ENCODE peak calls at places on chromosomes 4 and X, in five cellular contexts. D, K, T, B and F are unnamed samples.

GRCh38 chrX:2401201-2401589 is 99.6 kb downstream of the DHRSX start:
- DNase-seq in K (peak), D (no peak), B (no peak), T (no peak), F (no peak)

GRCh38 chrX:130575831-130576404 is 174.1 kb downstream of the RBMX2 start:
- DNase-seq in D (peak), B (no peak), K (peak), T (peak), F (peak)

GRCh38 chr4:128570380-128570779 is 239.1 kb upstream of the JADE1 start:
- DNase-seq in T (no peak), D (peak), B (no peak), K (no peak), F (peak)

GRCh38 chr4:37188100-37188499 is 56.4 kb upstream of the NWD2 start:
- DNase-seq in K (no peak), D (no peak), T (no peak), B (no peak), F (no peak)

GRCh38 chr4:61202100-61202637 is 2.0 kb downstream of the ADGRL3 start:
- DNase-seq in D (peak), T (no peak), K (no peak), B (peak), F (no peak)

GRCh38 chr4:120446051-120446567 is 379.5 kb upstream of the MAD2L1 start:
- DNase-seq in B (no peak), K (no peak), D (no peak), T (no peak), F (no peak)

GRCh38 chr4:182876006-182876405 is 41.2 kb downstream of the DCTD start:
- DNase-seq in B (no peak), T (no peak), D (no peak), K (no peak), F (no peak)

GRCh38 chrX:96481831-96482230 is 202.8 kb upstream of the DIAPH2 start:
- DNase-seq in B (no peak), D (no peak), T (no peak), K (no peak), F (no peak)

GRCh38 chr4:3465698-3466671 is 2.9 kb downstream of the DOK7 start:
- DNase-seq in B (no peak), T (no peak), K (no peak), D (peak), F (peak)

GRCh38 chr4:42152507-42153504 is at the start of gene BEND4:
- DNase-seq in B (no peak), T (no peak), K (no peak), D (no peak), F (peak)